ENCODE peak calls at places on chromosomes 5 and 9, in five cellular contexts. One of them, this sample, is unnamed.

GRCh38 chr9:81575976-81576375 is 113.4 kb downstream of the TLE1 start:
- DNase-seq in endothelial cell of umbilical vein: peak
- DNase-seq in GM23248: peak
- DNase-seq in upper lobe of right lung: no peak
- DNase-seq in sigmoid colon: no peak
- DNase-seq in this sample: no peak

GRCh38 chr5:74334034-74334433 is 306.5 kb downstream of the ENC1 start:
- DNase-seq in GM23248: no peak
- DNase-seq in sigmoid colon: no peak
- DNase-seq in upper lobe of right lung: no peak
- DNase-seq in endothelial cell of umbilical vein: peak
- DNase-seq in this sample: no peak

GRCh38 chr5:134138416-134139376 is 24.2 kb downstream of the TCF7 start:
- DNase-seq in sigmoid colon: peak
- DNase-seq in GM23248: peak
- DNase-seq in endothelial cell of umbilical vein: no peak
- DNase-seq in upper lobe of right lung: peak
- DNase-seq in this sample: no peak

GRCh38 chr5:27472000-27472763 is 433.8 kb upstream of the CDH9 start:
- DNase-seq in upper lobe of right lung: no peak
- DNase-seq in GM23248: peak
- DNase-seq in sigmoid colon: no peak
- DNase-seq in endothelial cell of umbilical vein: no peak
- DNase-seq in this sample: peak

GRCh38 chr5:33075731-33076130 is 364.6 kb downstream of the NPR3 start:
- DNase-seq in upper lobe of right lung: no peak
- DNase-seq in GM23248: peak
- DNase-seq in sigmoid colon: no peak
- DNase-seq in endothelial cell of umbilical vein: no peak
- DNase-seq in this sample: no peak

GRCh38 chr5:98750693-98751092 is 22.8 kb upstream of the RGMB start:
- DNase-seq in GM23248: peak
- DNase-seq in upper lobe of right lung: no peak
- DNase-seq in endothelial cell of umbilical vein: peak
- DNase-seq in sigmoid colon: no peak
- DNase-seq in this sample: no peak

GRCh38 chr5:392431-392988 is 50.5 kb upstream of the EXOC3 start:
- DNase-seq in upper lobe of right lung: peak
- DNase-seq in sigmoid colon: no peak
- DNase-seq in endothelial cell of umbilical vein: peak
- DNase-seq in GM23248: peak
- DNase-seq in this sample: no peak

GRCh38 chr9:135887585-135888050 is 19.7 kb downstream of the CAMSAP1 start:
- DNase-seq in sigmoid colon: no peak
- DNase-seq in endothelial cell of umbilical vein: no peak
- DNase-seq in GM23248: no peak
- DNase-seq in upper lobe of right lung: no peak
- DNase-seq in this sample: no peak

GRCh38 chr5:174735498-174736350 is 11.3 kb downstream of the MSX2 start:
- DNase-seq in GM23248: peak
- DNase-seq in endothelial cell of umbilical vein: no peak
- DNase-seq in upper lobe of right lung: no peak
- DNase-seq in sigmoid colon: no peak
- DNase-seq in this sample: no peak

GRCh38 chr9:76297721-76298239 is 96.4 kb downstream of the RFK start:
- DNase-seq in sigmoid colon: peak
- DNase-seq in endothelial cell of umbilical vein: no peak
- DNase-seq in GM23248: peak
- DNase-seq in upper lobe of right lung: no peak
- DNase-seq in this sample: no peak

GRCh38 chr9:68896495-68896894 is 117.4 kb downstream of the PRKACG start:
- DNase-seq in GM23248: no peak
- DNase-seq in endothelial cell of umbilical vein: no peak
- DNase-seq in upper lobe of right lung: no peak
- DNase-seq in sigmoid colon: no peak
- DNase-seq in this sample: no peak
- H3K4me3 ChIP-seq in GM23248: no peak
- H3K4me3 ChIP-seq in endothelial cell of umbilical vein: no peak
- H3K4me3 ChIP-seq in upper lobe of right lung: no peak
- H3K4me3 ChIP-seq in sigmoid colon: no peak
- H3K4me3 ChIP-seq in this sample: no peak

GRCh38 chr5:149441194-149441753 is 62.2 kb upstream of the IL17B start:
- DNase-seq in sigmoid colon: no peak
- DNase-seq in endothelial cell of umbilical vein: no peak
- DNase-seq in upper lobe of right lung: no peak
- DNase-seq in GM23248: no peak
- DNase-seq in this sample: no peak

GRCh38 chr5:149441986-149442385 is 62.9 kb upstream of the IL17B start:
- DNase-seq in upper lobe of right lung: no peak
- DNase-seq in GM23248: no peak
- DNase-seq in sigmoid colon: no peak
- DNase-seq in endothelial cell of umbilical vein: no peak
- DNase-seq in this sample: no peak

GRCh38 chr5:149438711-149439132 is 59.6 kb upstream of the IL17B start:
- DNase-seq in upper lobe of right lung: no peak
- DNase-seq in sigmoid colon: no peak
- DNase-seq in GM23248: no peak
- DNase-seq in endothelial cell of umbilical vein: no peak
- DNase-seq in this sample: no peak

GRCh38 chr5:149438281-149438680 is 59.2 kb upstream of the IL17B start:
- DNase-seq in GM23248: no peak
- DNase-seq in upper lobe of right lung: no peak
- DNase-seq in sigmoid colon: no peak
- DNase-seq in endothelial cell of umbilical vein: no peak
- DNase-seq in this sample: no peak

DNA sequence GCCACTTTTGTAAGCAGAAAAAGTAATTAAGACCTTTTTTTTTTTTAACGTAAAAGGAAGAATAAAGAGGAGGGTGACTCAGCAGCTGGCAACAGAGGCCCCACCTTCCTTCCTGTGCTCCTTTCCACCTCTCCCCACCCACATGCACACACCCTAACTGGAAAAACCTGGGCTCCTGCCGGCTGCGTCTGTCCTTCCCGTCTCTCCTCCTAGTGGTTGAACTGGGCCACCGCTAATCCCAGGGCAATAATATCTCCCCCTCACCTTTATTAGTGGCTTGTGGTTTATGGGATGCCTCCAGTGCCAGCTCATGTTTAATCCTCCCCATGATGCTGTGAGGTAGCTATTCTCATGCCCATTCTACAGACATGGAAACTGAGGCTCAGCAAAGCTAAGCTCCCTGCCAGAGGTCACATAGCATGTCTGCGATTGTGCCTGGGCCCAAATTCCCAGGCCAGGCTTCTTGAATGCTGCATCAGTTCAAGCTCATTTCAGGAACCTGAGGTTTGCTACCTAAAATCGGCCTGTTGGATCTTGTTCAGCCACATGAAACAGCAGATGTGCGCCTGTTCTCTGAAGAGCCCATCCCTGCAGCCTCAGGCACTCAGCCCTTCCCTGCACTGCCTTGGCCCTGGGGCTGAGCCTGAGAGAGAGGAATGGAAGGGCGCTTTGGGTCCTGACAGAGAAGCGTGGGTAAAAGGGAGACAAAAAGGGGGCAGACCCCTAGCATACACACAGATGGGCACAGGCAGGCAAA is 61.0 kb upstream of the IL17B start:
- DNase-seq in upper lobe of right lung: no peak
- DNase-seq in endothelial cell of umbilical vein: peak
- DNase-seq in GM23248: peak
- DNase-seq in sigmoid colon: no peak
- DNase-seq in this sample: peak
- H3K27ac ChIP-seq in upper lobe of right lung: no peak
- H3K27ac ChIP-seq in endothelial cell of umbilical vein: no peak
- H3K27ac ChIP-seq in GM23248: no peak
- H3K27ac ChIP-seq in sigmoid colon: no peak
- H3K27ac ChIP-seq in this sample: no peak

DNA sequence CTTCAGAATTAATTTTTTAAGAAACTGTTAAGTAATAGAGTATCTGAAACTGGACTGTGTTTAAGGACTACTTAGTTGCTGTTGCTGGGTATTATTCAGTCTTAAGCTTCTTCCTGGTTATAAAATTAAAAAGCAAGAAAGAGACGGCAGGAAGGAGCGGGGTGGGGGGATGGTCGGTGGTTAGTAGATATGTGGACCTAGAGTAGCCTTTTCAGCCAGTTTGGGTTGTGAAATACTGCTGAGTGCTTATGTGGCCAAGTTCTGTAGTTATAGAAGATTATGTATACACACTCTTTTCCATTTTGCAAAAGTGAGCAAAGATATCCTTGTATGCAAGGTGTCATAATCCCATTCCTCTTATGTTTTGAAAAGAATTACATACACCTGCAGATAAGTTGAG is 28.5 kb downstream of the TRIO start:
- DNase-seq in upper lobe of right lung: no peak
- DNase-seq in sigmoid colon: no peak
- DNase-seq in endothelial cell of umbilical vein: no peak
- DNase-seq in GM23248: peak
- DNase-seq in this sample: no peak
- H3K4me3 ChIP-seq in upper lobe of right lung: no peak
- H3K4me3 ChIP-seq in sigmoid colon: no peak
- H3K4me3 ChIP-seq in endothelial cell of umbilical vein: no peak
- H3K4me3 ChIP-seq in GM23248: peak
- H3K4me3 ChIP-seq in this sample: no peak

GRCh38 chr9:33946779-33947535 is 101.7 kb downstream of the UBAP2 start:
- DNase-seq in GM23248: peak
- DNase-seq in upper lobe of right lung: no peak
- DNase-seq in sigmoid colon: no peak
- DNase-seq in endothelial cell of umbilical vein: peak
- DNase-seq in this sample: no peak
- H3K27ac ChIP-seq in GM23248: peak
- H3K27ac ChIP-seq in upper lobe of right lung: no peak
- H3K27ac ChIP-seq in sigmoid colon: peak
- H3K27ac ChIP-seq in endothelial cell of umbilical vein: peak
- H3K27ac ChIP-seq in this sample: no peak

GRCh38 chr5:3954633-3955032 is 359.0 kb downstream of the IRX1 start:
- DNase-seq in upper lobe of right lung: no peak
- DNase-seq in sigmoid colon: no peak
- DNase-seq in endothelial cell of umbilical vein: no peak
- DNase-seq in GM23248: no peak
- DNase-seq in this sample: no peak
- H3K4me3 ChIP-seq in upper lobe of right lung: no peak
- H3K4me3 ChIP-seq in sigmoid colon: no peak
- H3K4me3 ChIP-seq in endothelial cell of umbilical vein: no peak
- H3K4me3 ChIP-seq in GM23248: no peak
- H3K4me3 ChIP-seq in this sample: no peak

DNA sequence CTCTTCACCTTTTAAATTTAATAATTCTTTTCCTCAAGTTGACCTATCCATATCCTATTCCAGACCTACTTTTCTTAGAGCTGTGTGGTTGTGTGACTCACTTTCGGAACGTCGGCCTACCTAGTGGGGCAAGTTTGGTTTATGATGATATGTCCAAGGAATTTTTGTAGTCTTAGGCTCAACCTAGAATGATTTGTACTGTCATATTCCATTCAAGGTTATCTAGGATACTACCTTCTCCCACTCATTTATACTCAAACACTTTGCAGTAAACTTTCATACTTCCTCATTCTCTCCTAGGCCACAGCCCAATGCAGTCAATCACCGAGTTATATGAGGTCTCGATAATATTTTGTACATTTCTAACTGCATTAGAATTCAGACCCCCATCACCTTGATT is 61.9 kb downstream of the PIK3R1 start:
- DNase-seq in sigmoid colon: no peak
- DNase-seq in GM23248: no peak
- DNase-seq in endothelial cell of umbilical vein: no peak
- DNase-seq in upper lobe of right lung: no peak
- DNase-seq in this sample: no peak
- H3K27ac ChIP-seq in sigmoid colon: no peak
- H3K27ac ChIP-seq in GM23248: no peak
- H3K27ac ChIP-seq in endothelial cell of umbilical vein: no peak
- H3K27ac ChIP-seq in upper lobe of right lung: no peak
- H3K27ac ChIP-seq in this sample: no peak

This sample was measured in iPS DF 6.9.